ENCODE peak calls at places on chromosomes 1 and 21, in ten cellular contexts. P, B, X, Q, E, C, F, U, T and Y are unnamed samples. For H3K4me1, the result is how much of the 10 kb centered on the place peaks cover.

GRCh38 chr1:65197636-65198035 is 49.6 kb downstream of the AK4 start:
- DNase-seq in C (no peak), B (no peak), T (no peak), P (no peak), F (no peak), Q (no peak), X (no peak), U (no peak), E (no peak), Y (no peak)

GRCh38 chr1:204358605-204359004 is 1.1 kb downstream of the PLEKHA6 start:
- DNase-seq in Q (no peak), U (no peak), P (no peak), T (no peak), X (no peak), F (no peak), C (no peak), E (no peak), B (no peak), Y (no peak)

GRCh38 chr1:78519446-78519845 is 28.7 kb downstream of the PTGFR start:
- DNase-seq in Q (peak), F (no peak), P (no peak), B (no peak), U (no peak), X (no peak), T (no peak), E (peak), C (no peak), Y (no peak)

GRCh38 chr1:76949503-76949902 is 82.2 kb downstream of the ST6GALNAC5 start:
- DNase-seq in Q (peak), B (no peak), P (no peak), X (no peak), T (no peak), E (peak), C (no peak), F (no peak), U (no peak), Y (no peak)

GRCh38 chr21:42056996-42057689 is 14.0 kb upstream of the UMODL1 start:
- DNase-seq in C (no peak), U (no peak), X (no peak), B (peak), E (peak), Q (peak), T (peak), F (no peak), P (no peak), Y (peak)

GRCh38 chr21:39000496-39000895 is 182.8 kb downstream of the PSMG1 start:
- DNase-seq in T (no peak), Q (no peak), B (no peak), X (no peak), F (no peak), P (peak), E (no peak), C (no peak), U (no peak), Y (no peak)

GRCh38 chr1:182355718-182356098 is 35.9 kb downstream of the GLUL start:
- DNase-seq in Q (no peak), P (no peak), X (no peak), F (no peak), U (no peak), E (no peak), C (no peak), T (no peak), B (no peak), Y (no peak)

GRCh38 chr1:78553859-78554258 is 63.1 kb downstream of the PTGFR start:
- DNase-seq in T (no peak), Q (no peak), U (peak), E (no peak), C (peak), X (no peak), F (no peak), B (no peak), P (no peak), Y (no peak)

GRCh38 chr1:34924759-34925555 is 4.5 kb downstream of the DLGAP3 start:
- DNase-seq in P (peak), Q (peak), F (peak), B (peak), C (peak), X (peak), E (peak), T (peak), U (peak), Y (peak)

GRCh38 chr1:190849346-190849745 is 371.7 kb upstream of the BRINP3 start:
- DNase-seq in C (no peak), Q (no peak), T (no peak), P (no peak), X (no peak), U (peak), E (no peak), F (no peak), B (no peak), Y (no peak)

GRCh38 chr21:18220498-18220897 is 24.1 kb upstream of the CHODL start:
- DNase-seq in C (no peak), Q (no peak), E (no peak), U (no peak), P (no peak), X (no peak), T (no peak), B (no peak), F (no peak), Y (no peak)

GRCh38 chr21:32565856-32566465 is 19.4 kb downstream of the TCP10L start:
- DNase-seq in U (no peak), B (no peak), P (no peak), E (peak), X (no peak), C (no peak), Q (peak), F (no peak), T (no peak), Y (no peak)

GRCh38 chr1:165862448-165862847 is 35.0 kb downstream of the UCK2 start:
- DNase-seq in X (no peak), U (no peak), F (no peak), B (no peak), E (no peak), T (no peak), Q (no peak), C (no peak), P (no peak), Y (no peak)

GRCh38 chr1:41241748-41242644 is at the start of gene SCMH1:
- DNase-seq in Q (peak), U (peak), X (peak), P (peak), F (peak), B (peak), E (peak), C (peak), T (peak), Y (peak)

GRCh38 chr1:178055779-178056471 is 38.0 kb upstream of the RASAL2 start:
- DNase-seq in C (no peak), X (no peak), E (no peak), P (no peak), B (peak), T (no peak), F (peak), Q (peak), U (no peak), Y (peak)

GRCh38 chr1:155007253-155007828 is 4.7 kb downstream of the ZBTB7B start:
- DNase-seq in T (no peak), E (no peak), B (peak), F (no peak), C (no peak), Q (no peak), U (no peak), X (peak), P (no peak), Y (peak)

DNA sequence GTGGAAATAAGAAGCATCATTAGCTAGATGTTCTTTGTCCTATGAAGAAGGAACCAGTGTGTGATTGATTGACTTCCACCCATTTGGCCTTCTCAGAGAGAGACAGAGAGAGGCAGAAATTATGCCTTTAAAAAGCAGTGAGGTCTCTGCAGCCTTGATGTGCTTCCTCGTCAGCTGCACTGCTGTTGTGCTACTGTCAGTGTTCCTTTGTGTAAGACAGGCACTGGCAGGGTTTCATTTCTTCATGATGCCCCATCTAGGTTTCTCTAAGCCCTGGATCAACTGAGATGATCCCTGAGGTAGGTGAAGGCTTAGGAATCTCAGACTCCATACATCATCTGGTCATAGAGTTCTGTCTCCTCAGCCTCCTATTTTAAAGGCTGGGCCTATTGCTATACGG is 34.9 kb downstream of the GPR3 start:
- DNase-seq in T (no peak), E (no peak), B (no peak), F (no peak), X (no peak), P (no peak), U (no peak), C (no peak), Q (no peak), Y (no peak)
- H3K4me1 ChIP-seq in T (half or more), E (under half), B (half or more), F (under half), X (half or more), P (under half), U (under half), C (under half), Q (under half), Y (under half)

GRCh38 chr1:245337829-245338484 is 183.2 kb downstream of the KIF26B start:
- DNase-seq in X (no peak), C (no peak), B (no peak), U (no peak), P (no peak), F (no peak), Q (no peak), T (no peak), E (no peak), Y (no peak)
- H3K27ac ChIP-seq in X (peak), C (no peak), B (no peak), U (no peak), P (no peak), F (no peak), Q (no peak), T (no peak), E (no peak), Y (no peak)

GRCh38 chr1:89907669-89908293 is 86.9 kb downstream of the LRRC8D start:
- DNase-seq in X (no peak), T (no peak), Q (peak), C (no peak), E (peak), P (no peak), U (peak), B (no peak), F (peak), Y (no peak)
- H3K4me1 ChIP-seq in X (under half), T (under half), Q (half or more), C (under half), E (half or more), P (under half), U (half or more), B (under half), F (half or more), Y (under half)

DNA sequence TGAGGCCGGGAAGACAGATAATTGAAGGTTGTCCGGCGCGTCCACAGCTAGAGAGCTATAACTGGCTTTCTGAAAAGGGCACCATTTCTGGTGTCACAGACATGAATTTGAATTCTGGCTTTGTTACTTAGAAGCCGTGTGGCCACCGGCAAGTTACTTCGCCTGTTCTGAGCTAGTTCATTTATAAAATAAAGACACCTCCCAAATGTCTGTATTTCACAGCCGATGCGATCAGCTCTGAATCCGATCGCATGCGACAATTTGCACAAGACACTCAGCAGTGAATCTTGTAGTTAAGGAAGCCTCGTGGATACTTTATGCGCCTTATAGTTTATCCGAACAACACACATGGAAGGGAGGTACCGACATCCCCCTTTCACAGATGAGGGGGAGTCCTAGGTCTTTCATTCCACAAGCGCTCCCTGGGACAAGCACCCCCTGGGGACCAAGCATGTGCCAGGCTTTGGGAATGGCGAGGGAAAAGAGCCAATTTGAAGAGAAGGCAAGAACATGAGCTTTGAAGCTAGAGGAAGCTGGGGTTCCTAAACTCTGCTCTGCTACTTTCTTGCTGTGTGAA is 4.0 kb downstream of the ID3 start:
- DNase-seq in F (no peak), Q (no peak), P (no peak), X (peak), E (peak), B (no peak), T (peak), C (peak), U (peak), Y (no peak)
- H3K27ac ChIP-seq in F (peak), Q (peak), P (peak), X (peak), E (peak), B (peak), T (peak), C (peak), U (peak), Y (peak)

GRCh38 chr1:28246427-28246832 is 10.5 kb downstream of the ATP5IF1 start:
- DNase-seq in P (no peak), F (no peak), U (peak), C (no peak), T (no peak), B (no peak), E (no peak), Q (no peak), X (no peak), Y (no peak)
- H3K4me1 ChIP-seq in P (under half), F (under half), U (under half), C (under half), T (under half), B (under half), E (under half), Q (under half), X (under half), Y (under half)

DNA sequence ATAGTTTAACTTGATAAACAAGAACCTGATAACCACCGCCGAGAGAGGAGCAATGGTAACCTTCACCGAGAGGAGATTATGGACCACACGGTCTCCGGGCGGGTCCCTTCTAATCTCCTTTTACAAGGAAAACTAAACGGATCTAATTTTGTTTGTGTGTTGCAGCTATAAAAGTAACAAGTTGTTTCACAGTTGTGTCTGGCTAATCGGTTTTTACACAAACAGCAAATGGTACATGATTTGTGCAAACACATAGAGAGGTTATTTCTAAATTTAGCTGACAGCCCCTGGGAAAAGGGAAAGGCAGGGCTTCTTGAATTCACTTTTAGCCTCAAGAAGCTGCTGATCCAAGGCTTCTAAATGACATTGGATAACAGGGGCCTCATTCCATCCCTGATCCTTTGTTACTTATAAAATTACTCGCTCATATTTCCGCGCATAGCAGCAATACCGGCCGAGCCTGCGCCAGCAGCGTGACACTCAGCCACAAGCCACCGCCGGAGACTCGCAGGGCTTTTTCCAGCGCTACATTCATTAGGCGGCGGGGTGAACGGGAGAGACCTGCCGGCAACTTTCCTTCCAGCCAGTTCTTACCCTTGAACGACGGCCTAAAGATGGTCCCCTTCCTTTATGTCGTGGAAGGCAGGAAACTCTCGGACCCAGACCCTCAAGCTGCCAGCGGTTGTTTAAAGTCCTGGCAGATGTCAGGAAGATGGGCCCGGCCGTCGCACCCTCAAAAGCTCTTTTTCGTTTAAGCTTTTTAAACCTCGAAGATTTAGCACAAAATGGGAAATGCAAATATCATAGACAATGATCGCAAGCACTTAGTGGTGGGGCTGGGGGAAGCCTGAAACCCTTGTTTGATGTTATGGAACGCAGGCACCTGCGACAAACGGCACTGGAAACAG is 4.4 kb downstream of the FOXD3 start:
- DNase-seq in Q (no peak), U (no peak), P (no peak), E (no peak), X (no peak), C (peak), F (no peak), T (no peak), B (no peak), Y (no peak)
- H3K27ac ChIP-seq in Q (no peak), U (no peak), P (no peak), E (no peak), X (no peak), C (no peak), F (no peak), T (no peak), B (no peak), Y (no peak)